ENCODE peak calls at places on chromosomes 3 and 15, in seven cellular contexts. G is WERI-Rb-1, F is RWPE2, C is WTC11, B is GM10248, L is upper lobe of right lung, X is endothelial cell. V is an unnamed sample.

GRCh38 chr15:88907111-88907510 is 6.1 kb downstream of the MFGE8 start:
- DNase-seq in F (no peak), L (peak), X (no peak), C (no peak), G (no peak), B (no peak), V (no peak)

GRCh38 chr3:159137966-159138365 is 336.1 kb downstream of the MFSD1 start:
- DNase-seq in F (no peak), C (no peak), L (no peak), G (no peak), B (no peak), X (no peak), V (no peak)

GRCh38 chr15:45435124-45435903 is 57.0 kb upstream of the GATM start:
- DNase-seq in B (no peak), F (no peak), L (no peak), G (no peak), C (no peak), X (no peak), V (no peak)

GRCh38 chr15:26702381-26702780 is 70.5 kb downstream of the GABRB3 start:
- DNase-seq in F (no peak), X (no peak), L (no peak), B (no peak), C (no peak), G (no peak), V (no peak)

GRCh38 chr3:24781454-24781853 is 286.8 kb upstream of the THRB start:
- DNase-seq in F (no peak), B (no peak), C (no peak), X (no peak), G (no peak), L (no peak), V (no peak)

GRCh38 chr3:120028271-120029047 is 65.8 kb downstream of the GSK3B start:
- DNase-seq in G (no peak), L (no peak), C (peak), F (no peak), B (no peak), X (no peak), V (no peak)

GRCh38 chr3:56854856-56855620 is 53.3 kb upstream of the ARHGEF3 start:
- DNase-seq in X (no peak), F (no peak), G (no peak), C (no peak), B (no peak), L (no peak), V (no peak)

GRCh38 chr3:142890592-142890991 is 1.7 kb upstream of the PCOLCE2 start:
- DNase-seq in F (no peak), B (no peak), C (no peak), L (no peak), X (no peak), G (no peak), V (no peak)

GRCh38 chr3:129023909-129024308 is 22.8 kb downstream of the EFCC1 start:
- DNase-seq in X (no peak), C (no peak), B (no peak), F (no peak), L (no peak), G (no peak), V (peak)

GRCh38 chr3:17057316-17057715 is 172.6 kb downstream of the PLCL2 start:
- DNase-seq in G (no peak), L (no peak), C (no peak), F (no peak), X (no peak), B (no peak), V (no peak)

GRCh38 chr3:24388611-24389010 is 106.0 kb downstream of the THRB start:
- DNase-seq in L (no peak), B (no peak), F (no peak), C (no peak), G (no peak), X (no peak), V (no peak)

GRCh38 chr15:29132110-29132420 is 137.6 kb downstream of the NSMCE3 start:
- DNase-seq in B (no peak), G (no peak), L (peak), X (no peak), F (peak), C (no peak), V (no peak)

GRCh38 chr3:194522579-194523046 is 35.8 kb upstream of the ATP13A3 start:
- DNase-seq in B (no peak), L (no peak), G (no peak), F (no peak), X (no peak), C (no peak), V (peak)

GRCh38 chr3:127039719-127040118 is 56.8 kb downstream of the PLXNA1 start:
- DNase-seq in C (no peak), G (no peak), F (no peak), X (no peak), L (peak), B (no peak), V (no peak)

GRCh38 chr3:174376346-174376745 is 482.8 kb upstream of the NAALADL2 start:
- DNase-seq in G (no peak), L (no peak), F (no peak), X (no peak), B (no peak), C (no peak), V (no peak)

GRCh38 chr15:40809051-40809450 is 1.8 kb upstream of the DNAJC17 start:
- DNase-seq in L (no peak), F (no peak), B (no peak), X (no peak), G (no peak), C (no peak), V (no peak)

GRCh38 chr3:151589311-151589710 is 128.4 kb upstream of the IGSF10 start:
- DNase-seq in L (no peak), F (no peak), X (no peak), C (no peak), G (no peak), B (no peak), V (no peak)

GRCh38 chr3:30139283-30139682 is 467.1 kb upstream of the TGFBR2 start:
- DNase-seq in L (no peak), C (no peak), B (no peak), F (no peak), G (no peak), X (no peak), V (no peak)

GRCh38 chr3:30140356-30140755 is 466.0 kb upstream of the TGFBR2 start:
- DNase-seq in F (no peak), L (no peak), C (no peak), G (no peak), B (no peak), X (no peak), V (no peak)

GRCh38 chr3:30130391-30130790 is 476.0 kb upstream of the TGFBR2 start:
- DNase-seq in C (no peak), G (no peak), F (no peak), X (no peak), B (no peak), L (no peak), V (no peak)

GRCh38 chr3:30131171-30131570 is 475.2 kb upstream of the TGFBR2 start:
- DNase-seq in G (no peak), L (no peak), X (no peak), F (no peak), C (no peak), B (no peak), V (peak)

DNA sequence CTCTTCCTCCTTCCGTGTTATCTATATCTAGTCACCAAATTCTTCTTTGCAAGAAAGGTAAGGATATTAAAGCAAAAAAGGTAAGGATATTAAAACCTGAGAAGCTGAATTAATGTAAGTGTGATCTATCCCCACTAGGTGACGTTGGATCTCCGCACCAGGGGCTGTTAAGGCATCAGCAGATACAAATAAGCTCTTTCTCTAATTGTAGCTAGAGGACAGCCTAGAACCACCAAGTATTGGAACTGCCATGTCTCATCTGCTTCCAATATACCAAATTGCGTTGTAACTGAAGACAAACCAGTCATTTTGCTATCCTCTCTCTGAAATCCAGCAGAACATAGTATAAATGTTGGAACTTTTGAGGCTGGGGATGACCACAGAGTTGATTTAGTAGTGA is 471.2 kb upstream of the TGFBR2 start:
- DNase-seq in C (no peak), L (no peak), X (no peak), F (no peak), B (no peak), G (no peak), V (peak)
- TF ChIP-seq CTCF in C (no peak), L (no peak), X (no peak), F (peak), B (no peak), G (no peak), V (peak)

DNA sequence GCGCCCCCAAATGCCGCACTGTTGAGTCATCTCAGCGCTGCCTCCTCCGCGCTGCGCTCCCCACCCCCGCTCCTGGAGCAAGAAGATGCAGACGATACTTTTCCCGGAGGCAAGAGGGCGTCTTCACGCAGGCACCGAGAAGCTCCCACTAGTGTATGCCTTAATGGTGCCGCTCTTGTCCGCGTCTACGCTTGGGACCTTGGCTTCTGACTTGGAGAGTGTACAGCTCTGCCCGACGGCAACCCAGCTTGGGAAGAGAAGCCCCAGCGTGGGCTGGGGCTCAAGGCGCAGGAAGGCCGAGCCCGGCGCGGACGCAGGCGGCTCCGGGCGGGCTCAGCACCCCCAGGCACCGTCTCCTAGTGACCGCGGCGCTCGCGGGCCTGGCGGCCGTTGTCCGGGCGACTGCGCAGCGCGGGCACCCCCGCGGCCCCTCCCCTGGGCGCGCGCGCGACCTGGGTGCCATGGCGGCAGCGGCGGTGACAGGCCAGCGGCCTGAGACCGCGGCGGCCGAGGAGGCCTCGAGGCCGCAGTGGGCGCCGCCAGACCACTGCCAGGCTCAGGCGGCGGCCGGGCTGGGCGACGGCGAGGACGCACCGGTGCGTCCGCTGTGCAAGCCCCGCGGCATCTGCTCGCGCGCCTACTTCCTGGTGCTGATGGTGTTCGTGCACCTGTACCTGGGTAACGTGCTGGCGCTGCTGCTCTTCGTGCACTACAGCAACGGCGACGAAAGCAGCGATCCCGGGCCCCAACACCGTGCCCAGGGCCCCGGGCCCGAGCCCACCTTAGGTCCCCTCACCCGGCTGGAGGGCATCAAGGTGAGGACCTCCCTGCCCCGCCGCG is at the start of gene P4HTM:
- DNase-seq in L (peak), F (peak), B (peak), X (peak), G (peak), C (peak), V (peak)
- TF ChIP-seq CTCF in L (peak), F (peak), B (peak), X (no peak), G (peak), C (no peak), V (peak)

DNA sequence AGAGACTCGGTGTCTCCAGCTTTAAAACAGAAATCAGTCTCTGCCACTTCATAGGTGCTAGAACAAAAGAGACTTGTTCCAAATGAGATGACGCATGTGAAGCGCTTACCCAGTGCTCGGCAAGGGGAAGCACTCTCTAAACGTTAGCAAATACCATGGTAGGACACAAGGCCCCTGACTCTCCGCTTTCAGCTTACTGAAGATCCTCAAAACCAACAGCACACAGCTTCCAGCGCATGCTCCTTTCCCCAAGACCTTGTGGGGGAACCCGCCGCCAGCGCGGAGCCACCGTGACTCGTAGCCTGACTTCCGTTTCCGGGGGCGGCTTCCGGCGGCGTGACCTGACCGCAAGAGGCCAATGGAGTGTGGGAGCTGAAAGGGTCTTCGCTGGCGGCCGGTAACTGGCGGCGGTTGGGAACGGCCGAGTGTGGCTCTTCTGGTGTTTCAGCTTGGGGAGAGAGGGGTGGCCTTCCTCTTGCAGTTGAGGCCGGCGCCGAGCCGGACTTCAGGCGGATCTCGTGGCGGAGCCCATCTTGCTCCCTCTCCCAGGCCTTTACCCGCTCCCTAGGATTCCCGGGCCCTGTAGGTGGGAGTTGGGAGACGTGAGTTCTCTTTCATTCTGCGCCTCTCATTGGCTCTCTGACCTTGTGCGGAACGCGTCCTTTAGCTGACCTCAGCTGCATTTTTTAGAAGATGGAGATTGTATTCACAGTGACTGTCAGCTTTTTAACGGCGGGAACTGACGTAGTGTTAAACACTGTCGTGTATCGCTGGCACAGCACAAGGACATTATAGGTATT is at the start of gene THUMPD3:
- DNase-seq in L (peak), G (peak), F (peak), B (peak), X (peak), C (peak), V (peak)
- TF ChIP-seq CTCF in L (no peak), G (no peak), F (no peak), B (no peak), X (no peak), C (no peak), V (no peak)

GRCh38 chr3:37544105-37544504 is 317.6 kb upstream of the CTDSPL start:
- DNase-seq in L (no peak), F (no peak), G (no peak), B (no peak), C (no peak), X (no peak), V (no peak)

GRCh38 chr3:37543692-37544091 is 318.0 kb upstream of the CTDSPL start:
- DNase-seq in F (no peak), C (no peak), X (no peak), L (no peak), G (peak), B (no peak), V (no peak)

GRCh38 chr3:37544869-37545352 is 316.8 kb upstream of the CTDSPL start:
- DNase-seq in C (no peak), B (no peak), X (peak), G (peak), L (no peak), F (no peak), V (no peak)

GRCh38 chr3:37545479-37545878 is 316.2 kb upstream of the CTDSPL start:
- DNase-seq in B (no peak), C (no peak), G (no peak), F (no peak), X (no peak), L (no peak), V (no peak)

DNA sequence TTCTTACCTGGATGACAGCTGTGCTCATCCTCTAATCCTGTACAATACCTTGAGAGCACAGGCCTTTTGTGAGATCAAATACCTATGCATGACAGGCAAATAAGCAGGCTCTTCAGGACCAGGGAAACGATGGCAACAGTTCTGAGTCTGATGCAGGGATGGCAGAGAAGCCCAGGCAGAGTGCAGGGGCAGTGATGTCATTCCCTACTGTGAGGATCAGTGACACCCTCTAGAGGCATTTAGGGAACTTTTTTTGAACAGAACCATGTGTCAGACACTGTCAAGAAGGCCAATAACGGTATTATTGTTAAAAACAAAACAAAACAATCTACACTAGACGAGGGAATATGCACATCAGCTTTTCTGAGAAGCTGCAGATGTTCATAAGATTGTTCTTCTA is 314.8 kb upstream of the CTDSPL start:
- DNase-seq in X (no peak), B (peak), F (no peak), L (no peak), G (peak), C (no peak), V (peak)
- TF ChIP-seq CTCF in X (no peak), B (no peak), F (no peak), L (peak), G (peak), C (no peak), V (no peak)

GRCh38 chr3:72830452-72831217 is 17.6 kb downstream of the SHQ1 start:
- DNase-seq in G (no peak), X (no peak), B (no peak), F (no peak), C (no peak), L (no peak), V (no peak)

DNA sequence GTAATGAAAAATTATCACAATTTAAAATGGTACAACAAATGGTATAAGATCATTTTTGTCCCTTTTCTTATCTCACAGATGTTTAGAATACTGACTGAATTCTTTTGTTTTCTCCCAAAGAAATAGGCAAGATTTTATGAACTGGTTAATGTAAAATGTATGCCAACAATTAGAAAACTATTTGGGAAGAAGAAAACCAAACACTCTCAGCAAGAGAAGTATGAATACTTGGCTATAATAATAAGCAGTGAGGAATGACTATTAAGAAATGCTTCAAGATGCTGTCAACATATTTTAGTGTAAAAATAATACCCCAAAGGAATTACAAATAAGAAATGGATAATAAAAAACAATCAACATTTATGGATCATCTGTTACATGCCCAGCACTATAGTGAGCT is 18.5 kb downstream of the SHQ1 start:
- DNase-seq in F (no peak), L (no peak), B (no peak), X (no peak), G (no peak), C (no peak), V (no peak)
- TF ChIP-seq CTCF in F (no peak), L (no peak), B (no peak), X (no peak), G (no peak), C (no peak), V (no peak)

GRCh38 chr15:100309984-100310291 is 31.8 kb downstream of the ADAMTS17 start:
- DNase-seq in X (no peak), L (no peak), B (no peak), C (no peak), F (no peak), G (no peak), V (no peak)

GRCh38 chr15:100311099-100311751 is 30.6 kb downstream of the ADAMTS17 start:
- DNase-seq in G (peak), F (no peak), L (no peak), X (no peak), B (no peak), C (no peak), V (no peak)

GRCh38 chr15:100309109-100309983 is 32.4 kb downstream of the ADAMTS17 start:
- DNase-seq in C (no peak), G (no peak), X (no peak), L (no peak), F (no peak), B (no peak), V (no peak)

GRCh38 chr15:100311829-100312228 is 29.9 kb downstream of the ADAMTS17 start:
- DNase-seq in B (no peak), G (peak), L (no peak), X (no peak), C (no peak), F (no peak), V (no peak)

DNA sequence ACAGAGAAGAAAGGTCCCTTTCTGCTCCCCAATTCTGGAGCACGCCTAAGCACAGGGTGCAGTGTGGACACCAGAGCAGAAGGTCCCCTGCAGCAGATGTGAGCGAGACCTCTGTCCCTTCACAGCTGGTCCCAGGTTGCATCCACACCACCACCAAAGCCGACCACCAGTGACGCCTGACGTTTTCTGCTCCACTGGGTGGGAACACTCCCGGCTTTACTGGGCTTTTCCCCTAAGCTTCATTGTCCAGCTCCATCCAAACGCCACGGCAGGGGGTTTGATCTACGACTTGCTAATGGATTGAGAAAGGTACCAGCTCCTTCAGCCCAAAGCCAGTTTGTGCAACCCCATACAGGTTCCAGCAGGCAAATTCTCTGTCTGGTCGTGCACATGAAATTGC is 31.3 kb downstream of the ADAMTS17 start:
- DNase-seq in F (no peak), X (no peak), B (no peak), G (peak), C (no peak), L (no peak), V (no peak)
- TF ChIP-seq CTCF in F (no peak), X (no peak), B (no peak), G (no peak), C (no peak), L (no peak), V (no peak)

GRCh38 chr3:101532783-101533602 is 20.0 kb upstream of the SENP7 start:
- DNase-seq in X (no peak), B (no peak), G (no peak), C (no peak), F (no peak), L (no peak), V (no peak)

GRCh38 chr3:101533603-101533968 is 20.6 kb upstream of the SENP7 start:
- DNase-seq in X (no peak), L (no peak), C (no peak), F (no peak), G (no peak), B (no peak), V (no peak)

GRCh38 chr3:101531473-101532086 is 18.6 kb upstream of the SENP7 start:
- DNase-seq in G (no peak), C (no peak), X (no peak), B (no peak), L (no peak), F (no peak), V (no peak)

GRCh38 chr3:101530213-101531047 is 17.4 kb upstream of the SENP7 start:
- DNase-seq in G (no peak), L (no peak), B (no peak), C (peak), F (no peak), X (no peak), V (no peak)

DNA sequence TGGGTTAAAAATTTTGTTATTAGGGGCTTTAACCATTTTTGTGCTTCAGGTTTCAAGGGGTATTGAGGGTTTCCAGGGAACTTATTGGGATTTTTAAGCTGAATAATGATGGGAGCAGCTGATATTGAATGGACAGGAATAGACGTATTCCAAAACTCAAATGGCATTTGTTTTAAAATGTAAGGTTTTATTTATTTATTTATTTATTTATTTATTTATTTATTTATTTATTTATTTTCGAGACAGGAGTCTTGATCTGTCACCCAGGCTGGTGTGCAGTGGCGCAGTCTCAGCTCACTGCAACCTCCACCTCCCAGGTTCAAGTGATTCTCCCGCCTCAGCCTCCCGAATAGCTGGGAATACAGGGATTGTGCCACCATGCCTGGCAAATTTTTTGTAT is 22.2 kb upstream of the SENP7 start:
- DNase-seq in G (no peak), F (no peak), C (no peak), L (no peak), B (no peak), X (no peak), V (no peak)
- TF ChIP-seq CTCF in G (no peak), F (no peak), C (no peak), L (no peak), B (no peak), X (no peak), V (no peak)

V was measured in MCF 10A.